ENCODE peak calls at places on chromosome 2, in four cellular contexts. L is ecto neural progenitor cell; P is CD8-positive, alpha-beta T cell; O is AG08395. C is an unnamed sample.

GRCh38 chr2:100107440-100107839 is 35.0 kb downstream of the AFF3 start:
- DNase-seq in L (no peak), P (no peak), O (no peak), C (no peak)

GRCh38 chr2:1550076-1550475 is 136.8 kb downstream of the TPO start:
- DNase-seq in O (no peak), P (no peak), L (no peak), C (no peak)

GRCh38 chr2:227826019-227826521 is 12.4 kb downstream of the CCL20 start:
- DNase-seq in O (no peak), P (no peak), L (no peak), C (no peak)

GRCh38 chr2:122237506-122237905 is 482.1 kb downstream of the TSN start:
- DNase-seq in L (no peak), P (no peak), O (no peak), C (no peak)

GRCh38 chr2:144152817-144153271 is 367.1 kb downstream of the ZEB2 start:
- DNase-seq in P (no peak), L (no peak), O (peak), C (no peak)

GRCh38 chr2:127516031-127516430 is 10.3 kb downstream of the IWS1 start:
- DNase-seq in P (no peak), L (no peak), O (peak), C (no peak)

GRCh38 chr2:235300368-235301201 is 193.3 kb upstream of the AGAP1 start:
- DNase-seq in P (no peak), L (no peak), O (peak), C (peak)

GRCh38 chr2:25347205-25347815 is 5.6 kb upstream of the DNMT3A start:
- DNase-seq in P (no peak), L (no peak), O (no peak), C (no peak)

GRCh38 chr2:7845332-7845731 is 836.5 kb upstream of the ID2 start:
- DNase-seq in L (no peak), P (no peak), O (peak), C (no peak)

GRCh38 chr2:3317871-3318270 is 59.7 kb downstream of the EIPR1 start:
- DNase-seq in P (no peak), L (no peak), O (no peak), C (no peak)

GRCh38 chr2:98460573-98461560 is 16.2 kb downstream of the INPP4A start:
- DNase-seq in L (peak), O (no peak), P (no peak), C (no peak)

GRCh38 chr2:152063325-152063924 is 35.4 kb downstream of the CACNB4 start:
- DNase-seq in P (no peak), L (no peak), O (no peak), C (no peak)

GRCh38 chr2:58614259-58614658 is 373.1 kb upstream of the FANCL start:
- DNase-seq in O (no peak), L (no peak), P (no peak), C (no peak)

GRCh38 chr2:144708641-144709040 is 188.7 kb upstream of the ZEB2 start:
- DNase-seq in P (no peak), O (no peak), L (no peak), C (no peak)

GRCh38 chr2:204948364-204948763 is 403.1 kb downstream of the PARD3B start:
- DNase-seq in L (no peak), O (no peak), P (no peak), C (no peak)

GRCh38 chr2:110840508-110840907 is 108.1 kb downstream of the ACOXL start:
- DNase-seq in O (no peak), L (no peak), P (no peak), C (no peak)

GRCh38 chr2:101124061-101124460 is 27.1 kb downstream of the TBC1D8 start:
- DNase-seq in P (no peak), L (no peak), O (no peak), C (no peak)

GRCh38 chr2:64838817-64839216 is 150.4 kb upstream of the SLC1A4 start:
- DNase-seq in P (no peak), L (no peak), O (peak), C (peak)